ENCODE peak calls at places on chromosomes 3 and 15, in six cellular contexts. One of them, this sample, is unnamed.

GRCh38 chr15:94584833-94585244 is 353.5 kb downstream of the MCTP2 start:
- DNase-seq in KBM-7: peak
- DNase-seq in NCI-H1417 treated with DMSO at 0.1 percent for 48 hours: no peak
- DNase-seq in Peyer's patch: no peak
- DNase-seq in hippocampal formation: no peak
- DNase-seq in T47D: no peak
- DNase-seq in this sample: no peak

GRCh38 chr3:156964562-156964961 is 138.4 kb downstream of the LEKR1 start:
- DNase-seq in T47D: no peak
- DNase-seq in Peyer's patch: no peak
- DNase-seq in hippocampal formation: no peak
- DNase-seq in KBM-7: no peak
- DNase-seq in NCI-H1417 treated with DMSO at 0.1 percent for 48 hours: no peak
- DNase-seq in this sample: no peak

GRCh38 chr3:129596194-129597086 is 10.0 kb downstream of the PLXND1 start:
- DNase-seq in NCI-H1417 treated with DMSO at 0.1 percent for 48 hours: no peak
- DNase-seq in KBM-7: peak
- DNase-seq in hippocampal formation: peak
- DNase-seq in Peyer's patch: no peak
- DNase-seq in T47D: no peak
- DNase-seq in this sample: peak

GRCh38 chr15:48317221-48317620 is 14.0 kb upstream of the DUT start:
- DNase-seq in T47D: no peak
- DNase-seq in KBM-7: no peak
- DNase-seq in hippocampal formation: no peak
- DNase-seq in Peyer's patch: no peak
- DNase-seq in NCI-H1417 treated with DMSO at 0.1 percent for 48 hours: no peak
- DNase-seq in this sample: no peak

GRCh38 chr15:42364529-42364928 is 5.2 kb downstream of the CAPN3 start:
- DNase-seq in NCI-H1417 treated with DMSO at 0.1 percent for 48 hours: no peak
- DNase-seq in KBM-7: no peak
- DNase-seq in T47D: no peak
- DNase-seq in Peyer's patch: no peak
- DNase-seq in hippocampal formation: peak
- DNase-seq in this sample: no peak

GRCh38 chr3:127888564-127889107 is 26.4 kb upstream of the KBTBD12 start:
- DNase-seq in T47D: no peak
- DNase-seq in Peyer's patch: no peak
- DNase-seq in KBM-7: no peak
- DNase-seq in NCI-H1417 treated with DMSO at 0.1 percent for 48 hours: no peak
- DNase-seq in hippocampal formation: no peak
- DNase-seq in this sample: no peak

GRCh38 chr15:68305420-68305871 is 27.9 kb downstream of the FEM1B start:
- DNase-seq in T47D: no peak
- DNase-seq in NCI-H1417 treated with DMSO at 0.1 percent for 48 hours: no peak
- DNase-seq in hippocampal formation: no peak
- DNase-seq in Peyer's patch: no peak
- DNase-seq in KBM-7: no peak
- DNase-seq in this sample: peak

GRCh38 chr15:75329571-75329970 is 6.3 kb upstream of the COMMD4 start:
- DNase-seq in KBM-7: no peak
- DNase-seq in Peyer's patch: no peak
- DNase-seq in NCI-H1417 treated with DMSO at 0.1 percent for 48 hours: no peak
- DNase-seq in T47D: no peak
- DNase-seq in hippocampal formation: no peak
- DNase-seq in this sample: no peak

GRCh38 chr15:58179741-58180381 is 41.7 kb downstream of the AQP9 start:
- DNase-seq in Peyer's patch: no peak
- DNase-seq in hippocampal formation: no peak
- DNase-seq in T47D: no peak
- DNase-seq in KBM-7: no peak
- DNase-seq in NCI-H1417 treated with DMSO at 0.1 percent for 48 hours: no peak
- DNase-seq in this sample: no peak

GRCh38 chr3:141561426-141562034 is 74.7 kb downstream of the RASA2 start:
- DNase-seq in KBM-7: peak
- DNase-seq in T47D: no peak
- DNase-seq in hippocampal formation: no peak
- DNase-seq in Peyer's patch: no peak
- DNase-seq in NCI-H1417 treated with DMSO at 0.1 percent for 48 hours: no peak
- DNase-seq in this sample: no peak

GRCh38 chr15:40048155-40048792 is 9.3 kb upstream of the SRP14 start:
- DNase-seq in NCI-H1417 treated with DMSO at 0.1 percent for 48 hours: no peak
- DNase-seq in Peyer's patch: no peak
- DNase-seq in hippocampal formation: no peak
- DNase-seq in KBM-7: peak
- DNase-seq in T47D: no peak
- DNase-seq in this sample: no peak

GRCh38 chr3:187705164-187705563 is 2.8 kb upstream of the RTP2 start:
- DNase-seq in KBM-7: no peak
- DNase-seq in Peyer's patch: no peak
- DNase-seq in T47D: no peak
- DNase-seq in hippocampal formation: no peak
- DNase-seq in NCI-H1417 treated with DMSO at 0.1 percent for 48 hours: no peak
- DNase-seq in this sample: no peak

GRCh38 chr3:128933922-128934253 is 54.5 kb downstream of the ACAD9 start:
- DNase-seq in NCI-H1417 treated with DMSO at 0.1 percent for 48 hours: no peak
- DNase-seq in T47D: no peak
- DNase-seq in hippocampal formation: no peak
- DNase-seq in KBM-7: no peak
- DNase-seq in Peyer's patch: no peak
- DNase-seq in this sample: no peak

This sample was measured in H9.